ENCODE peak calls at places on chromosome 13, in eight cellular contexts. I, Y, N, C, F, M, A and E are unnamed samples.

GRCh38 chr13:49098198-49098597 is 121.9 kb upstream of the MLNR start:
- DNase-seq in I (no peak), Y (no peak), N (no peak), C (peak), F (no peak), M (peak), A (no peak), E (no peak)

GRCh38 chr13:113474179-113474578 is 16.3 kb downstream of the DCUN1D2 start:
- DNase-seq in I (no peak), Y (no peak), N (no peak), C (no peak), F (no peak), M (no peak), A (no peak), E (peak)

GRCh38 chr13:77620138-77620537 is 77.3 kb upstream of the SLAIN1 start:
- DNase-seq in I (no peak), Y (no peak), N (no peak), C (no peak), F (no peak), M (no peak), A (no peak), E (no peak)

GRCh38 chr13:29925457-29925856 is 75.0 kb upstream of the UBL3 start:
- DNase-seq in I (no peak), Y (no peak), N (no peak), C (peak), F (no peak), M (no peak), A (no peak), E (no peak)

GRCh38 chr13:114012921-114013320 is 39.0 kb upstream of the C13orf46 start:
- DNase-seq in I (no peak), Y (no peak), N (no peak), C (no peak), F (no peak), M (no peak), A (no peak), E (no peak)

GRCh38 chr13:103386341-103386740 is 320.1 kb upstream of the SLC10A2 start:
- DNase-seq in I (no peak), Y (no peak), N (no peak), C (peak), F (no peak), M (no peak), A (no peak), E (no peak)

GRCh38 chr13:45142440-45143345 is 22.4 kb downstream of the GTF2F2 start:
- DNase-seq in I (no peak), Y (no peak), N (no peak), C (no peak), F (no peak), M (peak), A (no peak), E (no peak)

GRCh38 chr13:33787051-33787591 is 30.8 kb upstream of the RFC3 start:
- DNase-seq in I (peak), Y (no peak), N (no peak), C (peak), F (no peak), M (no peak), A (no peak), E (no peak)

GRCh38 chr13:112775791-112776279 is 86.0 kb downstream of the ATP11A start:
- DNase-seq in I (no peak), Y (no peak), N (no peak), C (no peak), F (no peak), M (no peak), A (no peak), E (peak)

GRCh38 chr13:40974460-40975407 is 44.4 kb downstream of the ELF1 start:
- DNase-seq in I (peak), Y (no peak), N (no peak), C (peak), F (no peak), M (peak), A (peak), E (no peak)

GRCh38 chr13:112879283-112879833 is 89.7 kb upstream of the MCF2L start:
- DNase-seq in I (no peak), Y (no peak), N (no peak), C (no peak), F (no peak), M (no peak), A (no peak), E (peak)

GRCh38 chr13:35988648-35989081 is 142.5 kb downstream of the DCLK1 start:
- DNase-seq in I (no peak), Y (no peak), N (no peak), C (peak), F (peak), M (no peak), A (no peak), E (no peak)

GRCh38 chr13:66265446-66265845 is 964.7 kb downstream of the PCDH9 start:
- DNase-seq in I (no peak), Y (no peak), N (no peak), C (peak), F (no peak), M (peak), A (no peak), E (no peak)

GRCh38 chr13:29579094-29579493 is 16.4 kb downstream of the SLC7A1 start:
- DNase-seq in I (no peak), Y (no peak), N (no peak), C (no peak), F (no peak), M (no peak), A (no peak), E (no peak)

GRCh38 chr13:67619987-67620386 is 389.9 kb upstream of the PCDH9 start:
- DNase-seq in I (no peak), Y (no peak), N (no peak), C (peak), F (no peak), M (no peak), A (no peak), E (no peak)

GRCh38 chr13:72637561-72637960 is 89.9 kb downstream of the MZT1 start:
- DNase-seq in I (no peak), Y (no peak), N (no peak), C (no peak), F (no peak), M (no peak), A (no peak), E (no peak)

GRCh38 chr13:87128006-87128405 is 543.2 kb upstream of the SLITRK5 start:
- DNase-seq in I (no peak), Y (no peak), N (no peak), C (no peak), F (no peak), M (no peak), A (no peak), E (no peak)

GRCh38 chr13:66974174-66974573 is 256.0 kb downstream of the PCDH9 start:
- DNase-seq in I (no peak), Y (no peak), N (no peak), C (no peak), F (no peak), M (no peak), A (no peak), E (no peak)

GRCh38 chr13:50685491-50685890 is 158.0 kb downstream of the DLEU7 start:
- DNase-seq in I (no peak), Y (no peak), N (no peak), C (peak), F (no peak), M (peak), A (no peak), E (no peak)

GRCh38 chr13:72823081-72823480 is 41.1 kb downstream of the PIBF1 start:
- DNase-seq in I (no peak), Y (no peak), N (no peak), C (no peak), F (no peak), M (no peak), A (no peak), E (no peak)

GRCh38 chr13:74767031-74767430 is 632.8 kb upstream of the KLF12 start:
- DNase-seq in I (no peak), Y (no peak), N (no peak), C (peak), F (no peak), M (no peak), A (no peak), E (no peak)

GRCh38 chr13:92224825-92225224 is 826.4 kb downstream of the GPC5 start:
- DNase-seq in I (no peak), Y (no peak), N (no peak), C (no peak), F (no peak), M (no peak), A (no peak), E (no peak)

GRCh38 chr13:41541142-41541938 is 84.0 kb downstream of the RGCC start:
- DNase-seq in I (no peak), Y (no peak), N (no peak), C (no peak), F (no peak), M (no peak), A (no peak), E (no peak)